ENCODE peak calls at places on chromosome 4, in six cellular contexts. One of them, this sample, is unnamed.

GRCh38 chr4:181364504-181364903 is 878.7 kb upstream of the TENM3 start:
- DNase-seq in activated naive CD4-positive, alpha-beta T cell treated with anti-CD3 and anti-CD28 coated beads for 36 hours: no peak
- DNase-seq in ovary: no peak
- DNase-seq in fibroblast of pulmonary artery: no peak
- DNase-seq in hippocampal formation: no peak
- DNase-seq in NCI-H460: no peak
- DNase-seq in this sample: no peak

GRCh38 chr4:100190643-100191600 is 654 bp upstream of the DDIT4L start:
- DNase-seq in activated naive CD4-positive, alpha-beta T cell treated with anti-CD3 and anti-CD28 coated beads for 36 hours: no peak
- DNase-seq in ovary: peak; percentile 25
- DNase-seq in fibroblast of pulmonary artery: peak; percentile 51
- DNase-seq in NCI-H460: no peak
- DNase-seq in hippocampal formation: no peak
- DNase-seq in this sample: peak; percentile 57

GRCh38 chr4:119643306-119644042 is 14.9 kb upstream of the PDE5A start:
- DNase-seq in hippocampal formation: no peak
- DNase-seq in activated naive CD4-positive, alpha-beta T cell treated with anti-CD3 and anti-CD28 coated beads for 36 hours: peak; percentile 8
- DNase-seq in fibroblast of pulmonary artery: no peak
- DNase-seq in NCI-H460: no peak
- DNase-seq in ovary: no peak
- DNase-seq in this sample: no peak

GRCh38 chr4:37664696-37665095 is 21.5 kb downstream of the RELL1 start:
- DNase-seq in NCI-H460: no peak
- DNase-seq in ovary: no peak
- DNase-seq in activated naive CD4-positive, alpha-beta T cell treated with anti-CD3 and anti-CD28 coated beads for 36 hours: no peak
- DNase-seq in hippocampal formation: no peak
- DNase-seq in fibroblast of pulmonary artery: no peak
- DNase-seq in this sample: no peak

GRCh38 chr4:10762541-10762940 is 78.0 kb upstream of the CLNK start:
- DNase-seq in ovary: no peak
- DNase-seq in hippocampal formation: no peak
- DNase-seq in activated naive CD4-positive, alpha-beta T cell treated with anti-CD3 and anti-CD28 coated beads for 36 hours: no peak
- DNase-seq in fibroblast of pulmonary artery: peak; percentile 24
- DNase-seq in NCI-H460: peak; percentile 67
- DNase-seq in this sample: peak; percentile 6

GRCh38 chr4:188971125-188971524 is 831.9 kb downstream of the TRIML1 start:
- DNase-seq in hippocampal formation: no peak
- DNase-seq in activated naive CD4-positive, alpha-beta T cell treated with anti-CD3 and anti-CD28 coated beads for 36 hours: no peak
- DNase-seq in NCI-H460: no peak
- DNase-seq in fibroblast of pulmonary artery: no peak
- DNase-seq in ovary: no peak
- DNase-seq in this sample: no peak

GRCh38 chr4:54440394-54441223 is 211.5 kb downstream of the PDGFRA start:
- DNase-seq in activated naive CD4-positive, alpha-beta T cell treated with anti-CD3 and anti-CD28 coated beads for 36 hours: peak; percentile 30
- DNase-seq in hippocampal formation: peak; percentile 88
- DNase-seq in ovary: peak; percentile 19
- DNase-seq in fibroblast of pulmonary artery: peak; percentile 61
- DNase-seq in NCI-H460: no peak
- DNase-seq in this sample: no peak

GRCh38 chr4:109294006-109294405 is 8.5 kb downstream of the COL25A1 start:
- DNase-seq in activated naive CD4-positive, alpha-beta T cell treated with anti-CD3 and anti-CD28 coated beads for 36 hours: peak; percentile 58
- DNase-seq in fibroblast of pulmonary artery: peak; percentile 12
- DNase-seq in NCI-H460: no peak
- DNase-seq in ovary: no peak
- DNase-seq in hippocampal formation: no peak
- DNase-seq in this sample: peak; percentile 25

GRCh38 chr4:159766241-159766640 is 663.4 kb downstream of the RAPGEF2 start:
- DNase-seq in activated naive CD4-positive, alpha-beta T cell treated with anti-CD3 and anti-CD28 coated beads for 36 hours: no peak
- DNase-seq in NCI-H460: no peak
- DNase-seq in ovary: no peak
- DNase-seq in hippocampal formation: no peak
- DNase-seq in fibroblast of pulmonary artery: no peak
- DNase-seq in this sample: no peak

GRCh38 chr4:1769692-1770091 is 23.4 kb upstream of the FGFR3 start:
- DNase-seq in activated naive CD4-positive, alpha-beta T cell treated with anti-CD3 and anti-CD28 coated beads for 36 hours: no peak
- DNase-seq in ovary: no peak
- DNase-seq in NCI-H460: no peak
- DNase-seq in fibroblast of pulmonary artery: no peak
- DNase-seq in hippocampal formation: no peak
- DNase-seq in this sample: no peak

GRCh38 chr4:24912252-24913098 is at the start of gene CCDC149:
- DNase-seq in ovary: peak; percentile 52
- DNase-seq in hippocampal formation: peak; percentile 36
- DNase-seq in fibroblast of pulmonary artery: peak; percentile 56
- DNase-seq in NCI-H460: peak; percentile 14
- DNase-seq in activated naive CD4-positive, alpha-beta T cell treated with anti-CD3 and anti-CD28 coated beads for 36 hours: no peak
- DNase-seq in this sample: peak; percentile 76

GRCh38 chr4:134885436-134885835 is 683.8 kb upstream of the PABPC4L start:
- DNase-seq in activated naive CD4-positive, alpha-beta T cell treated with anti-CD3 and anti-CD28 coated beads for 36 hours: no peak
- DNase-seq in hippocampal formation: no peak
- DNase-seq in fibroblast of pulmonary artery: peak; percentile 34
- DNase-seq in NCI-H460: no peak
- DNase-seq in ovary: no peak
- DNase-seq in this sample: no peak

GRCh38 chr4:78121338-78121904 is 64.3 kb downstream of the FRAS1 start:
- DNase-seq in NCI-H460: no peak
- DNase-seq in activated naive CD4-positive, alpha-beta T cell treated with anti-CD3 and anti-CD28 coated beads for 36 hours: no peak
- DNase-seq in ovary: no peak
- DNase-seq in fibroblast of pulmonary artery: no peak
- DNase-seq in hippocampal formation: no peak
- DNase-seq in this sample: peak; percentile 48

GRCh38 chr4:92433272-92433758 is 129.5 kb downstream of the GRID2 start:
- DNase-seq in NCI-H460: no peak
- DNase-seq in fibroblast of pulmonary artery: no peak
- DNase-seq in activated naive CD4-positive, alpha-beta T cell treated with anti-CD3 and anti-CD28 coated beads for 36 hours: no peak
- DNase-seq in ovary: no peak
- DNase-seq in hippocampal formation: no peak
- DNase-seq in this sample: no peak

GRCh38 chr4:185099024-185099682 is 43.9 kb upstream of the SLC25A4 start:
- DNase-seq in fibroblast of pulmonary artery: peak; percentile 30
- DNase-seq in ovary: no peak
- DNase-seq in NCI-H460: no peak
- DNase-seq in activated naive CD4-positive, alpha-beta T cell treated with anti-CD3 and anti-CD28 coated beads for 36 hours: no peak
- DNase-seq in hippocampal formation: no peak
- DNase-seq in this sample: peak; percentile 56

GRCh38 chr4:113368056-113368455 is 318.6 kb downstream of the ANK2 start:
- DNase-seq in fibroblast of pulmonary artery: no peak
- DNase-seq in ovary: no peak
- DNase-seq in hippocampal formation: no peak
- DNase-seq in NCI-H460: no peak
- DNase-seq in activated naive CD4-positive, alpha-beta T cell treated with anti-CD3 and anti-CD28 coated beads for 36 hours: no peak
- DNase-seq in this sample: no peak

GRCh38 chr4:130080872-130081451 is 985.0 kb downstream of the C4orf33 start:
- DNase-seq in hippocampal formation: no peak
- DNase-seq in activated naive CD4-positive, alpha-beta T cell treated with anti-CD3 and anti-CD28 coated beads for 36 hours: no peak
- DNase-seq in NCI-H460: no peak
- DNase-seq in ovary: no peak
- DNase-seq in fibroblast of pulmonary artery: no peak
- DNase-seq in this sample: no peak

GRCh38 chr4:69546121-69546520 is 50.4 kb upstream of the UGT2B4 start:
- DNase-seq in ovary: no peak
- DNase-seq in hippocampal formation: no peak
- DNase-seq in activated naive CD4-positive, alpha-beta T cell treated with anti-CD3 and anti-CD28 coated beads for 36 hours: no peak
- DNase-seq in NCI-H460: no peak
- DNase-seq in fibroblast of pulmonary artery: peak; percentile 2
- DNase-seq in this sample: no peak

GRCh38 chr4:159779716-159780115 is 676.8 kb downstream of the RAPGEF2 start:
- DNase-seq in activated naive CD4-positive, alpha-beta T cell treated with anti-CD3 and anti-CD28 coated beads for 36 hours: no peak
- DNase-seq in fibroblast of pulmonary artery: no peak
- DNase-seq in ovary: no peak
- DNase-seq in hippocampal formation: no peak
- DNase-seq in NCI-H460: no peak
- DNase-seq in this sample: no peak

GRCh38 chr4:153079824-153080486 is 124.3 kb upstream of the TRIM2 start:
- DNase-seq in fibroblast of pulmonary artery: no peak
- DNase-seq in ovary: no peak
- DNase-seq in hippocampal formation: peak; percentile 5
- DNase-seq in activated naive CD4-positive, alpha-beta T cell treated with anti-CD3 and anti-CD28 coated beads for 36 hours: no peak
- DNase-seq in NCI-H460: no peak
- DNase-seq in this sample: no peak

GRCh38 chr4:103478210-103478609 is 241.6 kb downstream of the TACR3 start:
- DNase-seq in ovary: no peak
- DNase-seq in activated naive CD4-positive, alpha-beta T cell treated with anti-CD3 and anti-CD28 coated beads for 36 hours: no peak
- DNase-seq in fibroblast of pulmonary artery: no peak
- DNase-seq in NCI-H460: no peak
- DNase-seq in hippocampal formation: no peak
- DNase-seq in this sample: no peak

GRCh38 chr4:119206178-119206577 is 6.3 kb upstream of the USP53 start:
- DNase-seq in hippocampal formation: no peak
- DNase-seq in ovary: no peak
- DNase-seq in fibroblast of pulmonary artery: no peak
- DNase-seq in activated naive CD4-positive, alpha-beta T cell treated with anti-CD3 and anti-CD28 coated beads for 36 hours: no peak
- DNase-seq in NCI-H460: no peak
- DNase-seq in this sample: no peak

GRCh38 chr4:158769175-158769831 is 477 bp downstream of the FNIP2 start:
- DNase-seq in NCI-H460: no peak
- DNase-seq in ovary: peak; percentile 45
- DNase-seq in fibroblast of pulmonary artery: peak; percentile 44
- DNase-seq in hippocampal formation: no peak
- DNase-seq in activated naive CD4-positive, alpha-beta T cell treated with anti-CD3 and anti-CD28 coated beads for 36 hours: peak; percentile 59
- DNase-seq in this sample: no peak

GRCh38 chr4:154626793-154627484 is 14.5 kb upstream of the FGG start:
- DNase-seq in ovary: peak; percentile 50
- DNase-seq in activated naive CD4-positive, alpha-beta T cell treated with anti-CD3 and anti-CD28 coated beads for 36 hours: peak; percentile 67
- DNase-seq in hippocampal formation: no peak
- DNase-seq in fibroblast of pulmonary artery: peak; percentile 39
- DNase-seq in NCI-H460: peak; percentile 56
- DNase-seq in this sample: peak; percentile 63

GRCh38 chr4:19776021-19776459 is 475.7 kb upstream of the SLIT2 start:
- DNase-seq in NCI-H460: peak; percentile 88
- DNase-seq in hippocampal formation: no peak
- DNase-seq in activated naive CD4-positive, alpha-beta T cell treated with anti-CD3 and anti-CD28 coated beads for 36 hours: no peak
- DNase-seq in ovary: no peak
- DNase-seq in fibroblast of pulmonary artery: peak; percentile 85
- DNase-seq in this sample: peak; percentile 17

GRCh38 chr4:140300271-140300970 is 73.0 kb upstream of the SCOC start:
- DNase-seq in hippocampal formation: no peak
- DNase-seq in ovary: no peak
- DNase-seq in NCI-H460: peak; percentile 50
- DNase-seq in fibroblast of pulmonary artery: peak; percentile 68
- DNase-seq in activated naive CD4-positive, alpha-beta T cell treated with anti-CD3 and anti-CD28 coated beads for 36 hours: peak; percentile 23
- DNase-seq in this sample: no peak

GRCh38 chr4:1601533-1601835 is 82.6 kb downstream of the FAM53A start:
- DNase-seq in activated naive CD4-positive, alpha-beta T cell treated with anti-CD3 and anti-CD28 coated beads for 36 hours: no peak
- DNase-seq in NCI-H460: no peak
- DNase-seq in fibroblast of pulmonary artery: no peak
- DNase-seq in hippocampal formation: no peak
- DNase-seq in ovary: no peak
- DNase-seq in this sample: no peak

GRCh38 chr4:137156054-137156453 is 376.2 kb downstream of the PCDH18 start:
- DNase-seq in NCI-H460: no peak
- DNase-seq in activated naive CD4-positive, alpha-beta T cell treated with anti-CD3 and anti-CD28 coated beads for 36 hours: no peak
- DNase-seq in hippocampal formation: no peak
- DNase-seq in ovary: no peak
- DNase-seq in fibroblast of pulmonary artery: peak; percentile 56
- DNase-seq in this sample: peak; percentile 61

GRCh38 chr4:176525576-176525975 is 205.8 kb downstream of the SPCS3 start:
- DNase-seq in fibroblast of pulmonary artery: no peak
- DNase-seq in activated naive CD4-positive, alpha-beta T cell treated with anti-CD3 and anti-CD28 coated beads for 36 hours: no peak
- DNase-seq in hippocampal formation: no peak
- DNase-seq in ovary: no peak
- DNase-seq in NCI-H460: no peak
- DNase-seq in this sample: no peak

GRCh38 chr4:40856836-40857362 is 107.1 kb downstream of the NSUN7 start:
- DNase-seq in fibroblast of pulmonary artery: peak; percentile 48
- DNase-seq in hippocampal formation: peak; percentile 58
- DNase-seq in NCI-H460: peak; percentile 44
- DNase-seq in ovary: peak; percentile 72
- DNase-seq in activated naive CD4-positive, alpha-beta T cell treated with anti-CD3 and anti-CD28 coated beads for 36 hours: peak; percentile 62
- DNase-seq in this sample: peak; percentile 87

GRCh38 chr4:39970559-39971270 is 7.0 kb downstream of the PDS5A start:
- DNase-seq in hippocampal formation: no peak
- DNase-seq in ovary: no peak
- DNase-seq in fibroblast of pulmonary artery: peak; percentile 39
- DNase-seq in activated naive CD4-positive, alpha-beta T cell treated with anti-CD3 and anti-CD28 coated beads for 36 hours: no peak
- DNase-seq in NCI-H460: no peak
- DNase-seq in this sample: peak; percentile 45

GRCh38 chr4:175745340-175745739 is 66.7 kb downstream of the GPM6A start:
- DNase-seq in ovary: no peak
- DNase-seq in hippocampal formation: peak; percentile 31
- DNase-seq in fibroblast of pulmonary artery: no peak
- DNase-seq in NCI-H460: no peak
- DNase-seq in activated naive CD4-positive, alpha-beta T cell treated with anti-CD3 and anti-CD28 coated beads for 36 hours: no peak
- DNase-seq in this sample: no peak

GRCh38 chr4:43992552-43992951 is 456.1 kb downstream of the KCTD8 start:
- DNase-seq in fibroblast of pulmonary artery: no peak
- DNase-seq in activated naive CD4-positive, alpha-beta T cell treated with anti-CD3 and anti-CD28 coated beads for 36 hours: no peak
- DNase-seq in ovary: no peak
- DNase-seq in NCI-H460: no peak
- DNase-seq in hippocampal formation: no peak
- DNase-seq in this sample: no peak

GRCh38 chr4:88999392-88999791 is 57.6 kb downstream of the FAM13A start:
- DNase-seq in ovary: no peak
- DNase-seq in NCI-H460: no peak
- DNase-seq in hippocampal formation: no peak
- DNase-seq in fibroblast of pulmonary artery: no peak
- DNase-seq in activated naive CD4-positive, alpha-beta T cell treated with anti-CD3 and anti-CD28 coated beads for 36 hours: no peak
- DNase-seq in this sample: no peak

GRCh38 chr4:43716721-43717395 is 731.8 kb downstream of the KCTD8 start:
- DNase-seq in hippocampal formation: no peak
- DNase-seq in NCI-H460: no peak
- DNase-seq in activated naive CD4-positive, alpha-beta T cell treated with anti-CD3 and anti-CD28 coated beads for 36 hours: no peak
- DNase-seq in fibroblast of pulmonary artery: no peak
- DNase-seq in ovary: no peak
- DNase-seq in this sample: no peak

GRCh38 chr4:151428346-151428745 is 19.4 kb downstream of the FHIP1A start:
- DNase-seq in hippocampal formation: no peak
- DNase-seq in fibroblast of pulmonary artery: no peak
- DNase-seq in ovary: no peak
- DNase-seq in NCI-H460: no peak
- DNase-seq in activated naive CD4-positive, alpha-beta T cell treated with anti-CD3 and anti-CD28 coated beads for 36 hours: no peak
- DNase-seq in this sample: no peak

GRCh38 chr4:99861120-99861905 is 32.9 kb downstream of the LAMTOR3 start:
- DNase-seq in ovary: no peak
- DNase-seq in hippocampal formation: no peak
- DNase-seq in NCI-H460: no peak
- DNase-seq in fibroblast of pulmonary artery: no peak
- DNase-seq in activated naive CD4-positive, alpha-beta T cell treated with anti-CD3 and anti-CD28 coated beads for 36 hours: peak; percentile 33
- DNase-seq in this sample: no peak